ENCODE peak calls at places on chromosome 7, in nine cellular contexts. One of them, this sample, is unnamed.

GRCh38 chr7:49397750-49398149 is 375.7 kb upstream of the VWC2 start:
- DNase-seq in fibroblast of lung: no peak
- DNase-seq in activated naive CD4-positive, alpha-beta T cell treated with Interleukin-2 at 50 U/mL for 16 hours: no peak
- DNase-seq in caudate nucleus: no peak
- DNase-seq in memory B cell: no peak
- DNase-seq in SJSA1: no peak
- DNase-seq in RWPE2: no peak
- DNase-seq in AG04449: no peak
- DNase-seq in activated T-cell treated with anti-CD3 and anti-CD28 coated beads, Interleukin-2, amount 50 U/mL, for 4 hours: no peak
- DNase-seq in this sample: no peak

GRCh38 chr7:142391191-142391992 is 133.5 kb upstream of the PRSS58 start:
- DNase-seq in memory B cell: no peak
- DNase-seq in RWPE2: no peak
- DNase-seq in SJSA1: no peak
- DNase-seq in AG04449: no peak
- DNase-seq in fibroblast of lung: no peak
- DNase-seq in activated naive CD4-positive, alpha-beta T cell treated with Interleukin-2 at 50 U/mL for 16 hours: peak; percentile 38
- DNase-seq in caudate nucleus: no peak
- DNase-seq in activated T-cell treated with anti-CD3 and anti-CD28 coated beads, Interleukin-2, amount 50 U/mL, for 4 hours: peak; percentile 21
- DNase-seq in this sample: peak; percentile 43

GRCh38 chr7:128201067-128201689 is 39.9 kb upstream of the LEP start:
- DNase-seq in activated T-cell treated with anti-CD3 and anti-CD28 coated beads, Interleukin-2, amount 50 U/mL, for 4 hours: no peak
- DNase-seq in memory B cell: no peak
- DNase-seq in RWPE2: no peak
- DNase-seq in fibroblast of lung: no peak
- DNase-seq in AG04449: no peak
- DNase-seq in SJSA1: no peak
- DNase-seq in caudate nucleus: no peak
- DNase-seq in activated naive CD4-positive, alpha-beta T cell treated with Interleukin-2 at 50 U/mL for 16 hours: no peak
- DNase-seq in this sample: peak; percentile 30

GRCh38 chr7:113710310-113711106 is 208.3 kb downstream of the PPP1R3A start:
- DNase-seq in SJSA1: peak; percentile 27
- DNase-seq in fibroblast of lung: peak; percentile 89
- DNase-seq in activated naive CD4-positive, alpha-beta T cell treated with Interleukin-2 at 50 U/mL for 16 hours: peak; percentile 13
- DNase-seq in AG04449: peak; percentile 45
- DNase-seq in caudate nucleus: no peak
- DNase-seq in activated T-cell treated with anti-CD3 and anti-CD28 coated beads, Interleukin-2, amount 50 U/mL, for 4 hours: peak; percentile 18
- DNase-seq in memory B cell: peak; percentile 55
- DNase-seq in RWPE2: no peak
- DNase-seq in this sample: peak; percentile 30

GRCh38 chr7:112159346-112159745 is 46.9 kb downstream of the DOCK4 start:
- DNase-seq in fibroblast of lung: no peak
- DNase-seq in caudate nucleus: no peak
- DNase-seq in SJSA1: no peak
- DNase-seq in activated naive CD4-positive, alpha-beta T cell treated with Interleukin-2 at 50 U/mL for 16 hours: no peak
- DNase-seq in activated T-cell treated with anti-CD3 and anti-CD28 coated beads, Interleukin-2, amount 50 U/mL, for 4 hours: no peak
- DNase-seq in AG04449: no peak
- DNase-seq in memory B cell: no peak
- DNase-seq in RWPE2: no peak
- DNase-seq in this sample: no peak

GRCh38 chr7:98733036-98733435 is 116.0 kb downstream of the NPTX2 start:
- DNase-seq in AG04449: no peak
- DNase-seq in caudate nucleus: no peak
- DNase-seq in activated naive CD4-positive, alpha-beta T cell treated with Interleukin-2 at 50 U/mL for 16 hours: peak; percentile 30
- DNase-seq in fibroblast of lung: peak; percentile 1
- DNase-seq in activated T-cell treated with anti-CD3 and anti-CD28 coated beads, Interleukin-2, amount 50 U/mL, for 4 hours: no peak
- DNase-seq in memory B cell: no peak
- DNase-seq in SJSA1: peak; percentile 32
- DNase-seq in RWPE2: no peak
- DNase-seq in this sample: peak; percentile 56

GRCh38 chr7:70063371-70063770 is 465.1 kb downstream of the AUTS2 start:
- DNase-seq in fibroblast of lung: no peak
- DNase-seq in activated naive CD4-positive, alpha-beta T cell treated with Interleukin-2 at 50 U/mL for 16 hours: no peak
- DNase-seq in activated T-cell treated with anti-CD3 and anti-CD28 coated beads, Interleukin-2, amount 50 U/mL, for 4 hours: no peak
- DNase-seq in RWPE2: no peak
- DNase-seq in SJSA1: no peak
- DNase-seq in caudate nucleus: no peak
- DNase-seq in AG04449: no peak
- DNase-seq in memory B cell: no peak
- DNase-seq in this sample: no peak

GRCh38 chr7:30179016-30179436 is 44.2 kb downstream of the MTURN start:
- DNase-seq in caudate nucleus: no peak
- DNase-seq in memory B cell: peak; percentile 38
- DNase-seq in AG04449: no peak
- DNase-seq in fibroblast of lung: no peak
- DNase-seq in RWPE2: no peak
- DNase-seq in activated T-cell treated with anti-CD3 and anti-CD28 coated beads, Interleukin-2, amount 50 U/mL, for 4 hours: no peak
- DNase-seq in activated naive CD4-positive, alpha-beta T cell treated with Interleukin-2 at 50 U/mL for 16 hours: no peak
- DNase-seq in SJSA1: no peak
- DNase-seq in this sample: no peak

GRCh38 chr7:129775695-129776396 is 164.3 kb downstream of the NRF1 start:
- DNase-seq in activated T-cell treated with anti-CD3 and anti-CD28 coated beads, Interleukin-2, amount 50 U/mL, for 4 hours: no peak
- DNase-seq in memory B cell: no peak
- DNase-seq in activated naive CD4-positive, alpha-beta T cell treated with Interleukin-2 at 50 U/mL for 16 hours: no peak
- DNase-seq in SJSA1: no peak
- DNase-seq in AG04449: no peak
- DNase-seq in caudate nucleus: no peak
- DNase-seq in fibroblast of lung: no peak
- DNase-seq in RWPE2: no peak
- DNase-seq in this sample: no peak

GRCh38 chr7:101174322-101174854 is 5.7 kb downstream of the NAT16 start:
- DNase-seq in activated T-cell treated with anti-CD3 and anti-CD28 coated beads, Interleukin-2, amount 50 U/mL, for 4 hours: no peak
- DNase-seq in SJSA1: no peak
- DNase-seq in AG04449: no peak
- DNase-seq in RWPE2: no peak
- DNase-seq in caudate nucleus: no peak
- DNase-seq in activated naive CD4-positive, alpha-beta T cell treated with Interleukin-2 at 50 U/mL for 16 hours: no peak
- DNase-seq in memory B cell: no peak
- DNase-seq in fibroblast of lung: no peak
- DNase-seq in this sample: no peak

GRCh38 chr7:44284216-44284615 is 41.2 kb downstream of the CAMK2B start:
- DNase-seq in AG04449: no peak
- DNase-seq in caudate nucleus: no peak
- DNase-seq in fibroblast of lung: no peak
- DNase-seq in memory B cell: no peak
- DNase-seq in SJSA1: no peak
- DNase-seq in activated naive CD4-positive, alpha-beta T cell treated with Interleukin-2 at 50 U/mL for 16 hours: no peak
- DNase-seq in activated T-cell treated with anti-CD3 and anti-CD28 coated beads, Interleukin-2, amount 50 U/mL, for 4 hours: no peak
- DNase-seq in RWPE2: peak; percentile 47
- DNase-seq in this sample: peak; percentile 19

GRCh38 chr7:5350600-5351385 is 68.0 kb downstream of the SLC29A4 start:
- DNase-seq in fibroblast of lung: no peak
- DNase-seq in activated naive CD4-positive, alpha-beta T cell treated with Interleukin-2 at 50 U/mL for 16 hours: no peak
- DNase-seq in caudate nucleus: no peak
- DNase-seq in AG04449: no peak
- DNase-seq in memory B cell: no peak
- DNase-seq in RWPE2: no peak
- DNase-seq in activated T-cell treated with anti-CD3 and anti-CD28 coated beads, Interleukin-2, amount 50 U/mL, for 4 hours: no peak
- DNase-seq in SJSA1: no peak
- DNase-seq in this sample: no peak

GRCh38 chr7:1242129-1242572 is 9.5 kb downstream of the UNCX start:
- DNase-seq in AG04449: no peak
- DNase-seq in activated naive CD4-positive, alpha-beta T cell treated with Interleukin-2 at 50 U/mL for 16 hours: no peak
- DNase-seq in memory B cell: no peak
- DNase-seq in fibroblast of lung: no peak
- DNase-seq in SJSA1: no peak
- DNase-seq in activated T-cell treated with anti-CD3 and anti-CD28 coated beads, Interleukin-2, amount 50 U/mL, for 4 hours: no peak
- DNase-seq in RWPE2: no peak
- DNase-seq in caudate nucleus: no peak
- DNase-seq in this sample: no peak

GRCh38 chr7:115838829-115839228 is 191.7 kb downstream of the TFEC start:
- DNase-seq in SJSA1: no peak
- DNase-seq in activated naive CD4-positive, alpha-beta T cell treated with Interleukin-2 at 50 U/mL for 16 hours: no peak
- DNase-seq in fibroblast of lung: peak; percentile 72
- DNase-seq in memory B cell: no peak
- DNase-seq in activated T-cell treated with anti-CD3 and anti-CD28 coated beads, Interleukin-2, amount 50 U/mL, for 4 hours: no peak
- DNase-seq in caudate nucleus: no peak
- DNase-seq in AG04449: no peak
- DNase-seq in RWPE2: no peak
- DNase-seq in this sample: no peak

GRCh38 chr7:8277394-8277982 is 15.5 kb upstream of the ICA1 start:
- DNase-seq in memory B cell: no peak
- DNase-seq in activated T-cell treated with anti-CD3 and anti-CD28 coated beads, Interleukin-2, amount 50 U/mL, for 4 hours: no peak
- DNase-seq in RWPE2: no peak
- DNase-seq in AG04449: no peak
- DNase-seq in caudate nucleus: no peak
- DNase-seq in activated naive CD4-positive, alpha-beta T cell treated with Interleukin-2 at 50 U/mL for 16 hours: no peak
- DNase-seq in fibroblast of lung: no peak
- DNase-seq in SJSA1: no peak
- DNase-seq in this sample: no peak

GRCh38 chr7:20331912-20332317 is 1.2 kb downstream of the ITGB8 start:
- DNase-seq in SJSA1: no peak
- DNase-seq in fibroblast of lung: no peak
- DNase-seq in AG04449: no peak
- DNase-seq in activated T-cell treated with anti-CD3 and anti-CD28 coated beads, Interleukin-2, amount 50 U/mL, for 4 hours: no peak
- DNase-seq in RWPE2: no peak
- DNase-seq in caudate nucleus: no peak
- DNase-seq in memory B cell: no peak
- DNase-seq in activated naive CD4-positive, alpha-beta T cell treated with Interleukin-2 at 50 U/mL for 16 hours: no peak
- DNase-seq in this sample: no peak

GRCh38 chr7:140360697-140361229 is 37.6 kb downstream of the SLC37A3 start:
- DNase-seq in activated T-cell treated with anti-CD3 and anti-CD28 coated beads, Interleukin-2, amount 50 U/mL, for 4 hours: no peak
- DNase-seq in caudate nucleus: no peak
- DNase-seq in activated naive CD4-positive, alpha-beta T cell treated with Interleukin-2 at 50 U/mL for 16 hours: peak; percentile 19
- DNase-seq in AG04449: no peak
- DNase-seq in SJSA1: no peak
- DNase-seq in fibroblast of lung: no peak
- DNase-seq in RWPE2: no peak
- DNase-seq in memory B cell: no peak
- DNase-seq in this sample: no peak

GRCh38 chr7:114660007-114660406 is 245.4 kb downstream of the FOXP2 start:
- DNase-seq in memory B cell: no peak
- DNase-seq in fibroblast of lung: no peak
- DNase-seq in activated T-cell treated with anti-CD3 and anti-CD28 coated beads, Interleukin-2, amount 50 U/mL, for 4 hours: no peak
- DNase-seq in SJSA1: no peak
- DNase-seq in AG04449: no peak
- DNase-seq in caudate nucleus: no peak
- DNase-seq in RWPE2: no peak
- DNase-seq in activated naive CD4-positive, alpha-beta T cell treated with Interleukin-2 at 50 U/mL for 16 hours: no peak
- DNase-seq in this sample: no peak

This sample was measured in activated CD4-positive, CD25-positive, alpha-beta regulatory T cell treated with anti-CD3 and anti-CD28 coated beads, Interleukin-2, amount 50 U/mL, for 72 hours.